ENCODE peak calls at places on chromosomes 13 and 19, in eight cellular contexts. E is left lung; J is heart left ventricle; I is tibial artery; Y is CD8-positive, alpha-beta T cell; W is CD8-positive, alpha-beta memory T cell; Q is lower lobe of right lung; P is A549. L is an unnamed sample.

GRCh38 chr19:15421726-15422260 is 3.0 kb upstream of the AKAP8L start:
- DNase-seq in E (no peak), J (peak; percentile 72), I (no peak), Y (no peak), W (no peak), Q (no peak), P (no peak), L (peak; percentile 54)

GRCh38 chr13:49046534-49046933 is 70.8 kb downstream of the FNDC3A start:
- DNase-seq in E (no peak), J (no peak), I (no peak), Y (no peak), W (no peak), Q (no peak), P (no peak), L (no peak)

GRCh38 chr19:18735752-18736151 is 52.3 kb downstream of the CRTC1 start:
- DNase-seq in E (no peak), J (no peak), I (no peak), Y (no peak), W (no peak), Q (no peak), P (no peak), L (no peak)

GRCh38 chr19:47005873-47006272 is 13.8 kb upstream of the NPAS1 start:
- DNase-seq in E (no peak), J (no peak), I (no peak), Y (no peak), W (no peak), Q (no peak), P (no peak), L (no peak)

GRCh38 chr19:33444993-33445751 is 71.7 kb downstream of the CEBPG start:
- DNase-seq in E (peak; percentile 23), J (no peak), I (peak; percentile 21), Y (no peak), W (no peak), Q (peak; percentile 6), P (no peak), L (peak; percentile 2)

GRCh38 chr13:70941454-70941853 is 833.2 kb upstream of the KLHL1 start:
- DNase-seq in E (no peak), J (no peak), I (no peak), Y (no peak), W (no peak), Q (no peak), P (no peak), L (no peak)

GRCh38 chr13:27170521-27171243 is 929 bp downstream of the USP12 start:
- DNase-seq in E (peak; percentile 43), J (peak; percentile 49), I (no peak), Y (no peak), W (peak; percentile 28), Q (peak; percentile 63), P (peak; percentile 15), L (peak; percentile 68)

GRCh38 chr13:111980146-111980929 is 86.6 kb upstream of the SOX1 start:
- DNase-seq in E (no peak), J (no peak), I (no peak), Y (no peak), W (no peak), Q (no peak), P (no peak), L (no peak)

GRCh38 chr19:47152632-47153031 is 22.0 kb downstream of the SAE1 start:
- DNase-seq in E (no peak), J (no peak), I (no peak), Y (no peak), W (no peak), Q (no peak), P (no peak), L (no peak)

GRCh38 chr19:28388988-28389387 is 824.0 kb downstream of the UQCRFS1 start:
- DNase-seq in E (no peak), J (no peak), I (no peak), Y (no peak), W (no peak), Q (no peak), P (no peak), L (no peak)

GRCh38 chr13:49571299-49572240 is 13.8 kb downstream of the RCBTB1 start:
- DNase-seq in E (peak; percentile 37), J (no peak), I (no peak), Y (no peak), W (no peak), Q (no peak), P (no peak), L (no peak)

DNA sequence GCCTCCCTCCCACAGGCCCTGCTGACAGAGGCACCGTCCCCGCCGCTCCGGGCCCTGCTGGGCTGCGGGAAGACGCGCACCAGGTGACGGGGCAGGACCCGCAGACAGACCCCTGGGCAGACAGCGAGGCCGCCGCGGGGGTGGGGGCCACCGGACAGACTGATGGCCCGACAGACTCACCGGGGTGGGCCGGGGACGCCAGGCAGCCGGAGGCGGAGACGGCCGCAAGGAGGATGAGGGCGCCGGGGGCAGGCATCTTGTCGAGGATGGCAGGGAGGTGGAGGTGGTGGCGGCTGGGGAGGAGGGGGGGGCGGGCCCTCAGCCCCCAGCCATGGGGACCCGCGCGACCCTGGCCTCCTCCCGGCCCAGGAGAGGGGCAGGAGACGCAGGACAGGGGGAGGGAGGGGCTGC is 309 bp downstream of the LMTK3 start:
- DNase-seq in E (no peak), J (no peak), I (no peak), Y (no peak), W (no peak), Q (no peak), P (no peak), L (no peak)
- H3K4me3 ChIP-seq in E (no peak overlapping the region), J (no peak overlapping the region), I (no peak overlapping the region), Y (peak overlapping the region; percentile 38), W (no peak overlapping the region), Q (peak overlapping the region; percentile 21), P (peak overlapping the region; percentile 34), L (no peak overlapping the region)

GRCh38 chr13:42999491-42999890 is 7.5 kb upstream of the EPSTI1 start:
- DNase-seq in E (no peak), J (no peak), I (no peak), Y (no peak), W (no peak), Q (no peak), P (no peak), L (no peak)

GRCh38 chr13:43006893-43007631 is 15.0 kb upstream of the EPSTI1 start:
- DNase-seq in E (no peak), J (no peak), I (no peak), Y (no peak), W (no peak), Q (no peak), P (no peak), L (no peak)

GRCh38 chr13:43005460-43006236 is 13.6 kb upstream of the EPSTI1 start:
- DNase-seq in E (no peak), J (no peak), I (no peak), Y (no peak), W (no peak), Q (no peak), P (no peak), L (no peak)

GRCh38 chr13:43003729-43004128 is 11.7 kb upstream of the EPSTI1 start:
- DNase-seq in E (no peak), J (no peak), I (no peak), Y (no peak), W (no peak), Q (no peak), P (no peak), L (no peak)

GRCh38 chr13:43003010-43003409 is 11.0 kb upstream of the EPSTI1 start:
- DNase-seq in E (no peak), J (no peak), I (no peak), Y (no peak), W (no peak), Q (no peak), P (no peak), L (no peak)
- H3K4me1 ChIP-seq in E (no peaks in the 10 kb centered on the region), J (no peaks in the 10 kb centered on the region), I (no peaks in the 10 kb centered on the region), Y (no peaks in the 10 kb centered on the region), W (no peaks in the 10 kb centered on the region), Q (peaks cover 11% of the 10 kb centered on the region), P (peaks cover 36% of the 10 kb centered on the region), L (no peaks in the 10 kb centered on the region)

DNA sequence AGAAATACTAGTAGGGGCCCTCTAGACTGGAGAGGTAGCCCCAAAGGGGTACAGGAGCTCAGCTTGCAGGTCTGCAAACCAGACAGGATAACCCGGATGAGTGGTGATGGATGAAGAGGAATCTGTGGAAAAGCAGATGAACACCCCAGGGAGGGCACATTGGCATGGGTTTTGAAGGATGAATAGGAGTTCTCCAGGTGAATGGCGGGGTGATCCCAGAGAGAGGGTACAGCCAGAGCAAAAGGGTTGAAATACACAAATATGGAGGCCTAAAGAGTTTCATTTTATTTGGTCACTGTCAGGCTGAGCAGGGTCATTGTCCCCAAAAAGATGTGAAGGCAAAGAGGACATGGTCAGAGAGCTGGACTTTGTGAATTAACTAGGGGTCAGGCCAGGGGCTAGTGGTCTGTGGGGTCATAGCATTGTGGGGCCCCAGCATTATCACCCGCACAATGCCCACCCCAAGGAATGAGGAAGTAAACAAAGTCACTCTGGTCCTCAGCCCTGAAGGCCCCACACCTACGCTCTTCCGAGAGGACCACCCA is 4.8 kb downstream of the NR2F6 start:
- DNase-seq in E (no peak), J (no peak), I (no peak), Y (no peak), W (no peak), Q (no peak), P (no peak), L (no peak)
- H3K4me3 ChIP-seq in E (no peak overlapping the region), J (no peak overlapping the region), I (no peak overlapping the region), Y (no peak overlapping the region), W (no peak overlapping the region), Q (no peak overlapping the region), P (peak overlapping the region; percentile 11), L (no peak overlapping the region)

GRCh38 chr19:13979686-13980085 is 26.4 kb downstream of the RFX1 start:
- DNase-seq in E (no peak), J (no peak), I (no peak), Y (no peak), W (no peak), Q (no peak), P (no peak), L (no peak)
- H3K4me1 ChIP-seq in E (peaks cover 23% of the 10 kb centered on the region), J (peaks cover 17% of the 10 kb centered on the region), I (no peaks in the 10 kb centered on the region), Y (peaks cover 53% of the 10 kb centered on the region), W (peaks cover 38% of the 10 kb centered on the region), Q (peaks cover 20% of the 10 kb centered on the region), P (no peaks in the 10 kb centered on the region), L (peaks cover 5% of the 10 kb centered on the region)

DNA sequence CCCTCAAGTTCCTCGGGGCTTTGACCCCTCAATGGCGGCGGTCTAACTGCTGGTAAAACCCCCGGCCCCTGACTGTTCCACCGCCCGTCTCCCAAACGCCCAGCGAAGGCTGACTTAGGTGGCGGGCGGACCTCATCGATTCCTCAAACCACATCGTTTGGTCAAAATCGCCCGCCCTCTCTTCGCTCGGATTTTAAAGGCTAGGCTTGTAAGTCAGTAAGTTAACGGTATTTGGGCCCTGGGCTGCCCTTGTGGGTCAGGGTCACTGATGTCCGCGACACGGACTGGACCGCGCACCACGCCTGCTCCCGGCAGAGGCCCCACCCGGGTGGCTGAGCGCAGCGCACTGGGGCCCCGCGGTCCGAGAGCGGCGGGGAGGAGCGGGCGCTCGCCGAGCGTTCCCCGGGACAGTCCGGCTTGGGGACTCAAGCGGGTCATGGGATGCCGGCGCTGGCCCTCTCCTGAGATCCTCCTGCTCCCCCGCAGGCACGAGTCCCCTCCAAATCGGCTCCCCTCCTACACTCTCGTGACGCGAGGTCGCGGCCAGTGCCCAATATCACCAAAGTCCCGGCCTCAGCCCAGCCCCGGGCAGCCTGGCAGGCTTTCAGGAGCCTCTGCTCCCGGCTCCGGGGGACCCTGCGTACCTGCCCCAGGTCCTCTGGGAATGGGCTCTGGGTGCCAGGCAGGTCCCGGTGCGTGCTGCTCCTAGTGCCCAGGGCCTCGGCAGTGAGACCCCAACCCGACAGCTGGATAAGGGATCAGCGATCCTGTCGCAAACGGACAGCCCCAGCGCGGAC is 990 bp downstream of the FLT1 start:
- DNase-seq in E (no peak), J (no peak), I (no peak), Y (no peak), W (no peak), Q (peak; percentile 54), P (no peak), L (no peak)
- H3K4me3 ChIP-seq in E (peak overlapping the region; percentile 42), J (peak overlapping the region; percentile 90), I (peak overlapping the region; percentile 46), Y (peak overlapping the region; percentile 45), W (no peak overlapping the region), Q (peak overlapping the region; percentile 64), P (no peak overlapping the region), L (peak overlapping the region; percentile 34)

GRCh38 chr13:98921786-98922185 is 56.1 kb downstream of the DOCK9 start:
- DNase-seq in E (no peak), J (no peak), I (no peak), Y (no peak), W (no peak), Q (no peak), P (no peak), L (no peak)
- H3K4me1 ChIP-seq in E (peaks cover 8% of the 10 kb centered on the region), J (peaks cover 73% of the 10 kb centered on the region), I (no peaks in the 10 kb centered on the region), Y (peaks cover 17% of the 10 kb centered on the region), W (peaks cover 19% of the 10 kb centered on the region), Q (peaks cover 26% of the 10 kb centered on the region), P (peaks cover 10% of the 10 kb centered on the region), L (no peaks in the 10 kb centered on the region)

L was measured in ovary.